ENCODE peak calls at places on chromosomes 6 and 20, in nine cellular contexts. One of them, this sample, is unnamed.

GRCh38 chr6:45742591-45742990 is 273.1 kb downstream of the CLIC5 start:
- DNase-seq in GM12892: no peak
- DNase-seq in naive B cell: no peak
- DNase-seq in epithelial cell of esophagus: no peak
- DNase-seq in mucosa of descending colon: no peak
- DNase-seq in HS-5: no peak
- DNase-seq in AG04450: no peak
- DNase-seq in activated CD8-positive, alpha-beta memory T cell treated with anti-CD3 and anti-CD28 coated beads for 48 hours: no peak
- DNase-seq in M059J: no peak
- DNase-seq in this sample: no peak

GRCh38 chr20:50191566-50192363 is 1.1 kb downstream of the CEBPB start:
- DNase-seq in GM12892: peak
- DNase-seq in naive B cell: peak
- DNase-seq in epithelial cell of esophagus: peak
- DNase-seq in mucosa of descending colon: peak
- DNase-seq in HS-5: peak
- DNase-seq in AG04450: no peak
- DNase-seq in activated CD8-positive, alpha-beta memory T cell treated with anti-CD3 and anti-CD28 coated beads for 48 hours: peak
- DNase-seq in M059J: peak
- DNase-seq in this sample: peak

GRCh38 chr6:159805418-159806020 is 5.4 kb downstream of the PNLDC1 start:
- DNase-seq in GM12892: no peak
- DNase-seq in naive B cell: no peak
- DNase-seq in epithelial cell of esophagus: no peak
- DNase-seq in mucosa of descending colon: no peak
- DNase-seq in HS-5: no peak
- DNase-seq in AG04450: no peak
- DNase-seq in activated CD8-positive, alpha-beta memory T cell treated with anti-CD3 and anti-CD28 coated beads for 48 hours: no peak
- DNase-seq in M059J: no peak
- DNase-seq in this sample: no peak

GRCh38 chr20:63831696-63832686 is 927 bp upstream of the ZBTB46 start:
- DNase-seq in GM12892: no peak
- DNase-seq in naive B cell: no peak
- DNase-seq in epithelial cell of esophagus: peak
- DNase-seq in mucosa of descending colon: peak
- DNase-seq in HS-5: no peak
- DNase-seq in AG04450: no peak
- DNase-seq in activated CD8-positive, alpha-beta memory T cell treated with anti-CD3 and anti-CD28 coated beads for 48 hours: no peak
- DNase-seq in M059J: no peak
- DNase-seq in this sample: no peak

GRCh38 chr6:10557886-10558285 is 36.7 kb downstream of the GCNT2 start:
- DNase-seq in GM12892: no peak
- DNase-seq in naive B cell: no peak
- DNase-seq in epithelial cell of esophagus: no peak
- DNase-seq in mucosa of descending colon: no peak
- DNase-seq in HS-5: no peak
- DNase-seq in AG04450: no peak
- DNase-seq in activated CD8-positive, alpha-beta memory T cell treated with anti-CD3 and anti-CD28 coated beads for 48 hours: no peak
- DNase-seq in M059J: no peak
- DNase-seq in this sample: no peak

GRCh38 chr6:155177369-155177961 is 86.3 kb upstream of the CLDN20 start:
- DNase-seq in GM12892: no peak
- DNase-seq in naive B cell: peak
- DNase-seq in epithelial cell of esophagus: peak
- DNase-seq in mucosa of descending colon: no peak
- DNase-seq in HS-5: no peak
- DNase-seq in AG04450: peak
- DNase-seq in activated CD8-positive, alpha-beta memory T cell treated with anti-CD3 and anti-CD28 coated beads for 48 hours: no peak
- DNase-seq in M059J: peak
- DNase-seq in this sample: peak

GRCh38 chr20:60123652-60124051 is 165.4 kb downstream of the CDH26 start:
- DNase-seq in GM12892: no peak
- DNase-seq in naive B cell: no peak
- DNase-seq in epithelial cell of esophagus: peak
- DNase-seq in mucosa of descending colon: no peak
- DNase-seq in HS-5: no peak
- DNase-seq in AG04450: no peak
- DNase-seq in activated CD8-positive, alpha-beta memory T cell treated with anti-CD3 and anti-CD28 coated beads for 48 hours: no peak
- DNase-seq in M059J: peak
- DNase-seq in this sample: no peak

GRCh38 chr6:135299256-135299655 is 118.1 kb downstream of the MYB start:
- DNase-seq in GM12892: no peak
- DNase-seq in naive B cell: no peak
- DNase-seq in epithelial cell of esophagus: peak
- DNase-seq in mucosa of descending colon: no peak
- DNase-seq in HS-5: peak
- DNase-seq in AG04450: no peak
- DNase-seq in activated CD8-positive, alpha-beta memory T cell treated with anti-CD3 and anti-CD28 coated beads for 48 hours: no peak
- DNase-seq in M059J: no peak
- DNase-seq in this sample: no peak

GRCh38 chr6:26216886-26217713 is 129.9 kb downstream of the HFE start:
- DNase-seq in GM12892: no peak
- DNase-seq in naive B cell: no peak
- DNase-seq in epithelial cell of esophagus: peak
- DNase-seq in mucosa of descending colon: peak
- DNase-seq in HS-5: no peak
- DNase-seq in AG04450: no peak
- DNase-seq in activated CD8-positive, alpha-beta memory T cell treated with anti-CD3 and anti-CD28 coated beads for 48 hours: peak
- DNase-seq in M059J: peak
- DNase-seq in this sample: peak

GRCh38 chr20:37661536-37661935 is 32.3 kb upstream of the CTNNBL1 start:
- DNase-seq in GM12892: no peak
- DNase-seq in naive B cell: no peak
- DNase-seq in epithelial cell of esophagus: no peak
- DNase-seq in mucosa of descending colon: no peak
- DNase-seq in HS-5: no peak
- DNase-seq in AG04450: no peak
- DNase-seq in activated CD8-positive, alpha-beta memory T cell treated with anti-CD3 and anti-CD28 coated beads for 48 hours: no peak
- DNase-seq in M059J: no peak
- DNase-seq in this sample: no peak

GRCh38 chr6:122429328-122429727 is 29.9 kb downstream of the HSF2 start:
- DNase-seq in GM12892: no peak
- DNase-seq in naive B cell: no peak
- DNase-seq in epithelial cell of esophagus: peak
- DNase-seq in mucosa of descending colon: no peak
- DNase-seq in HS-5: no peak
- DNase-seq in AG04450: no peak
- DNase-seq in activated CD8-positive, alpha-beta memory T cell treated with anti-CD3 and anti-CD28 coated beads for 48 hours: no peak
- DNase-seq in M059J: no peak
- DNase-seq in this sample: no peak

GRCh38 chr20:62944746-62945145 is 6.8 kb downstream of the GID8 start:
- DNase-seq in GM12892: no peak
- DNase-seq in naive B cell: no peak
- DNase-seq in epithelial cell of esophagus: no peak
- DNase-seq in mucosa of descending colon: no peak
- DNase-seq in HS-5: no peak
- DNase-seq in AG04450: no peak
- DNase-seq in activated CD8-positive, alpha-beta memory T cell treated with anti-CD3 and anti-CD28 coated beads for 48 hours: no peak
- DNase-seq in M059J: no peak
- DNase-seq in this sample: no peak

GRCh38 chr6:25050356-25050755 is 114.6 kb upstream of the RIPOR2 start:
- DNase-seq in GM12892: no peak
- DNase-seq in naive B cell: no peak
- DNase-seq in epithelial cell of esophagus: peak
- DNase-seq in mucosa of descending colon: no peak
- DNase-seq in HS-5: no peak
- DNase-seq in AG04450: peak
- DNase-seq in activated CD8-positive, alpha-beta memory T cell treated with anti-CD3 and anti-CD28 coated beads for 48 hours: no peak
- DNase-seq in M059J: peak
- DNase-seq in this sample: no peak

GRCh38 chr20:63051186-63051860 is 44.6 kb upstream of the BHLHE23 start:
- DNase-seq in GM12892: no peak
- DNase-seq in naive B cell: no peak
- DNase-seq in epithelial cell of esophagus: no peak
- DNase-seq in mucosa of descending colon: no peak
- DNase-seq in HS-5: no peak
- DNase-seq in AG04450: no peak
- DNase-seq in activated CD8-positive, alpha-beta memory T cell treated with anti-CD3 and anti-CD28 coated beads for 48 hours: no peak
- DNase-seq in M059J: no peak
- DNase-seq in this sample: no peak

GRCh38 chr6:97085772-97086171 is 161.2 kb downstream of the KLHL32 start:
- DNase-seq in GM12892: no peak
- DNase-seq in naive B cell: no peak
- DNase-seq in epithelial cell of esophagus: peak
- DNase-seq in mucosa of descending colon: no peak
- DNase-seq in HS-5: peak
- DNase-seq in AG04450: no peak
- DNase-seq in activated CD8-positive, alpha-beta memory T cell treated with anti-CD3 and anti-CD28 coated beads for 48 hours: no peak
- DNase-seq in M059J: no peak
- DNase-seq in this sample: no peak

GRCh38 chr6:91453479-91453878 is 866.6 kb upstream of the MAP3K7 start:
- DNase-seq in GM12892: no peak
- DNase-seq in naive B cell: no peak
- DNase-seq in epithelial cell of esophagus: no peak
- DNase-seq in mucosa of descending colon: no peak
- DNase-seq in HS-5: no peak
- DNase-seq in AG04450: no peak
- DNase-seq in activated CD8-positive, alpha-beta memory T cell treated with anti-CD3 and anti-CD28 coated beads for 48 hours: no peak
- DNase-seq in M059J: no peak
- DNase-seq in this sample: no peak

GRCh38 chr20:58389324-58389967 is 417 bp downstream of the VAPB start:
- DNase-seq in GM12892: peak
- DNase-seq in naive B cell: no peak
- DNase-seq in epithelial cell of esophagus: peak
- DNase-seq in mucosa of descending colon: peak
- DNase-seq in HS-5: no peak
- DNase-seq in AG04450: no peak
- DNase-seq in activated CD8-positive, alpha-beta memory T cell treated with anti-CD3 and anti-CD28 coated beads for 48 hours: no peak
- DNase-seq in M059J: peak
- DNase-seq in this sample: no peak

GRCh38 chr6:43916924-43917877 is 147.2 kb downstream of the VEGFA start:
- DNase-seq in GM12892: no peak
- DNase-seq in naive B cell: no peak
- DNase-seq in epithelial cell of esophagus: no peak
- DNase-seq in mucosa of descending colon: peak
- DNase-seq in HS-5: no peak
- DNase-seq in AG04450: no peak
- DNase-seq in activated CD8-positive, alpha-beta memory T cell treated with anti-CD3 and anti-CD28 coated beads for 48 hours: no peak
- DNase-seq in M059J: peak
- DNase-seq in this sample: peak

GRCh38 chr6:134379086-134379485 is 61.2 kb upstream of the SGK1 start:
- DNase-seq in GM12892: no peak
- DNase-seq in naive B cell: no peak
- DNase-seq in epithelial cell of esophagus: peak
- DNase-seq in mucosa of descending colon: peak
- DNase-seq in HS-5: no peak
- DNase-seq in AG04450: no peak
- DNase-seq in activated CD8-positive, alpha-beta memory T cell treated with anti-CD3 and anti-CD28 coated beads for 48 hours: peak
- DNase-seq in M059J: no peak
- DNase-seq in this sample: peak

This sample was measured in Peyer's patch.